ENCODE peak calls at places on chromosomes 7 and 10, in six cellular contexts. K, M, S, T, C and W are unnamed samples.

GRCh38 chr10:33660329-33660728 is 325.9 kb upstream of the NRP1 start:
- DNase-seq in K (no peak), M (no peak), S (no peak), T (no peak), C (no peak), W (no peak)

GRCh38 chr7:32034052-32034451 is 36.2 kb downstream of the PDE1C start:
- DNase-seq in K (no peak), M (no peak), S (no peak), T (no peak), C (no peak), W (no peak)

GRCh38 chr7:135980665-135981180 is 3.6 kb upstream of the MTPN start:
- DNase-seq in K (peak; percentile 29), M (peak; percentile 95), S (no peak), T (no peak), C (no peak), W (peak; percentile 72)

GRCh38 chr7:351256-351655 is 61.3 kb downstream of the FOXL3 start:
- DNase-seq in K (no peak), M (no peak), S (no peak), T (no peak), C (no peak), W (no peak)

GRCh38 chr7:49172639-49173038 is 248.3 kb downstream of the CDC14C start:
- DNase-seq in K (no peak), M (no peak), S (no peak), T (no peak), C (no peak), W (no peak)

GRCh38 chr7:20329389-20330175 is 1.1 kb upstream of the ITGB8 start:
- DNase-seq in K (peak; percentile 59), M (peak; percentile 76), S (no peak), T (peak; percentile 83), C (peak; percentile 72), W (peak; percentile 34)

GRCh38 chr10:98567396-98567795 is 120.7 kb upstream of the HPS1 start:
- DNase-seq in K (no peak), M (no peak), S (no peak), T (no peak), C (no peak), W (no peak)

GRCh38 chr7:33849961-33850559 is 55.3 kb upstream of the BMPER start:
- DNase-seq in K (no peak), M (no peak), S (no peak), T (no peak), C (no peak), W (no peak)

GRCh38 chr7:47552631-47553030 is 29.3 kb downstream of the TNS3 start:
- DNase-seq in K (peak; percentile 54), M (peak; percentile 42), S (no peak), T (no peak), C (no peak), W (no peak)

GRCh38 chr10:88065384-88066049 is 202.1 kb downstream of the PTEN start:
- DNase-seq in K (no peak), M (no peak), S (no peak), T (no peak), C (no peak), W (no peak)

GRCh38 chr10:42941790-42942189 is 135.1 kb upstream of the RET start:
- DNase-seq in K (no peak), M (no peak), S (no peak), T (no peak), C (no peak), W (no peak)

GRCh38 chr10:87761892-87762291 is 56.1 kb downstream of the ATAD1 start:
- DNase-seq in K (no peak), M (no peak), S (peak; percentile 27), T (peak; percentile 40), C (no peak), W (no peak)

GRCh38 chr10:91479583-91479982 is 69.4 kb downstream of the HECTD2 start:
- DNase-seq in K (no peak), M (no peak), S (no peak), T (no peak), C (no peak), W (no peak)

GRCh38 chr10:78000956-78001472 is 28.3 kb downstream of the POLR3A start:
- DNase-seq in K (no peak), M (no peak), S (no peak), T (no peak), C (no peak), W (no peak)

GRCh38 chr10:93876391-93876790 is 17.4 kb upstream of the SLC35G1 start:
- DNase-seq in K (no peak), M (no peak), S (no peak), T (no peak), C (no peak), W (no peak)

GRCh38 chr7:16098585-16099179 is 322.7 kb downstream of the CRPPA start:
- DNase-seq in K (no peak), M (no peak), S (peak; percentile 8), T (peak; percentile 32), C (no peak), W (no peak)

GRCh38 chr7:98286701-98287485 is 5.4 kb downstream of the BRI3 start:
- DNase-seq in K (peak; percentile 46), M (no peak), S (no peak), T (no peak), C (no peak), W (no peak)

GRCh38 chr10:101529207-101529606 is 58.9 kb downstream of the POLL start:
- DNase-seq in K (no peak), M (no peak), S (no peak), T (no peak), C (no peak), W (no peak)

GRCh38 chr7:23136216-23136615 is 30.6 kb downstream of the KLHL7 start:
- DNase-seq in K (no peak), M (no peak), S (no peak), T (no peak), C (no peak), W (no peak)

GRCh38 chr7:44213872-44214595 is 13.3 kb downstream of the YKT6 start:
- DNase-seq in K (no peak), M (no peak), S (no peak), T (peak; percentile 36), C (no peak), W (peak; percentile 16)

GRCh38 chr7:30562498-30562897 is 32.2 kb upstream of the GARS1 start:
- DNase-seq in K (no peak), M (no peak), S (no peak), T (no peak), C (no peak), W (no peak)

GRCh38 chr10:59626523-59626869 is 83.2 kb downstream of the SLC16A9 start:
- DNase-seq in K (no peak), M (no peak), S (no peak), T (no peak), C (no peak), W (no peak)
- TF ChIP-seq POLR2AphosphoS5 in K (no peak), M (no peak), S (no peak), T (no peak), C (no peak), W (no peak)

GRCh38 chr10:90171014-90171722 is 469.8 kb downstream of the KIF20B start:
- DNase-seq in K (no peak), M (no peak), S (no peak), T (no peak), C (no peak), W (no peak)

GRCh38 chr10:90174531-90174930 is 473.1 kb downstream of the KIF20B start:
- DNase-seq in K (no peak), M (no peak), S (no peak), T (no peak), C (no peak), W (no peak)

GRCh38 chr10:90179696-90180407 is 478.5 kb downstream of the KIF20B start:
- DNase-seq in K (no peak), M (no peak), S (peak; percentile 38), T (peak; percentile 43), C (no peak), W (no peak)

DNA sequence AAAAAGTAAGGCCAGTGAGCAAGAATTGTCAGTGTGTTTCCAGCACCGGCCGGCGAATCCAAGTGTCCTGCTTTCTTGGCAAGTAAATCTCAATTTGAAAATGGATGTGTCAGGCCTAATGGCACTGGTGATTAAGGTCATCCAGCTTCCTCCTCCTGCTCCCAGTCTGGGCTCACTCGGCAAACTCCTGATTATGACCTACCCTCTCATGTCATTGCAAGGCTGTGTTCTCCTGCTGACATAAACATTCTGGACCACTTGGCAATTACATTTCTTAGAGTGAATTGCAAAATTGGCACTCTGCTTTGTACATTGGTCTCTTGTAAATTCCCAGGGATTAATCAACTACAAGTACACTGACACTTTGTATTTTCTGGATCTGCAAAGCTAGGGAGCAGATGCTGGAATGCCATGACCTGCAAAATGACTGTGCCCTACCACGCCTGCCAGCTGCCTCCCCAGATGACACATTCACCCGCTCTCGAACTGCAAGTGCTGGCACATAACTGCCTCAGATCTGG is 473.8 kb downstream of the KIF20B start:
- DNase-seq in K (no peak), M (no peak), S (no peak), T (no peak), C (no peak), W (no peak)
- H3K27ac ChIP-seq in K (peak overlapping the region; percentile 22), M (no peak overlapping the region), S (no peak overlapping the region), T (no peak overlapping the region), C (no peak overlapping the region), W (no peak overlapping the region)

GRCh38 chr10:103581499-103581898 is 88.0 kb downstream of the NEURL1 start:
- DNase-seq in K (no peak), M (no peak), S (no peak), T (no peak), C (no peak), W (no peak)

GRCh38 chr10:103580011-103580410 is 86.5 kb downstream of the NEURL1 start:
- DNase-seq in K (no peak), M (no peak), S (no peak), T (no peak), C (no peak), W (no peak)

GRCh38 chr10:103578782-103579382 is 85.4 kb downstream of the NEURL1 start:
- DNase-seq in K (peak; percentile 69), M (no peak), S (no peak), T (no peak), C (no peak), W (no peak)

GRCh38 chr10:103582331-103583123 is 89.0 kb downstream of the NEURL1 start:
- DNase-seq in K (no peak), M (no peak), S (no peak), T (no peak), C (no peak), W (no peak)

GRCh38 chr10:103580422-103580821 is 86.9 kb downstream of the NEURL1 start:
- DNase-seq in K (no peak), M (no peak), S (no peak), T (no peak), C (no peak), W (no peak)
- H3K4me3 ChIP-seq in K (no peak overlapping the region), M (no peak overlapping the region), S (no peak overlapping the region), T (no peak overlapping the region), C (no peak overlapping the region), W (no peak overlapping the region)

GRCh38 chr7:121034929-121035328 is 46.4 kb downstream of the CPED1 start:
- DNase-seq in K (no peak), M (no peak), S (no peak), T (no peak), C (no peak), W (no peak)
- TF ChIP-seq POLR2AphosphoS5 in K (no peak), M (no peak), S (no peak), T (no peak), C (no peak), W (no peak)